ENCODE peak calls at places on chromosomes 13 and 19, in four cellular contexts. G is mesenchymal stem cell, H is neuronal stem cell, A is H1. B is an unnamed sample.

GRCh38 chr13:26719356-26719945 is 41.1 kb downstream of the GPR12 start:
- DNase-seq in G (no peak), H (no peak), A (no peak), B (no peak)

GRCh38 chr19:23263870-23264590 is 13.8 kb upstream of the ZNF724 start:
- DNase-seq in G (no peak), H (no peak), A (no peak), B (no peak)

GRCh38 chr19:4635763-4636135 is 3.6 kb upstream of the TNFAIP8L1 start:
- DNase-seq in G (no peak), H (no peak), A (no peak), B (no peak)

GRCh38 chr13:20901668-20902437 is 693 bp downstream of the XPO4 start:
- DNase-seq in G (peak; percentile 67), H (no peak), A (no peak), B (peak; percentile 41)

GRCh38 chr19:22882797-22883196 is 50.7 kb downstream of the ZNF723 start:
- DNase-seq in G (peak; percentile 4), H (no peak), A (no peak), B (no peak)

GRCh38 chr13:109297628-109298027 is 488.8 kb downstream of the IRS2 start:
- DNase-seq in G (peak; percentile 59), H (no peak), A (no peak), B (no peak)

GRCh38 chr13:39196957-39197644 is 158.8 kb downstream of the NHLRC3 start:
- DNase-seq in G (no peak), H (no peak), A (no peak), B (no peak)

GRCh38 chr13:94703721-94704314 is 8.5 kb downstream of the SOX21 start:
- DNase-seq in G (no peak), H (no peak), A (peak; percentile 57), B (no peak)

GRCh38 chr13:28138756-28139470 is 568 bp downstream of the PAN3 start:
- DNase-seq in G (peak; percentile 97), H (peak; percentile 77), A (peak; percentile 86), B (peak; percentile 81)

GRCh38 chr13:107434347-107434746 is 781.0 kb downstream of the LIG4 start:
- DNase-seq in G (peak; percentile 51), H (no peak), A (no peak), B (no peak)

GRCh38 chr19:35562336-35562735 is 1.1 kb downstream of the ATP4A start:
- DNase-seq in G (no peak), H (no peak), A (no peak), B (no peak)

GRCh38 chr13:46520188-46520587 is 32.8 kb upstream of the LRCH1 start:
- DNase-seq in G (no peak), H (no peak), A (no peak), B (no peak)

GRCh38 chr13:80529734-80530133 is 188.8 kb upstream of the SPRY2 start:
- DNase-seq in G (no peak), H (no peak), A (no peak), B (no peak)

GRCh38 chr19:8367327-8368001 is 3.5 kb downstream of the ANGPTL4 start:
- DNase-seq in G (peak; percentile 99), H (peak; percentile 33), A (peak; percentile 61), B (peak; percentile 86)

GRCh38 chr19:43675269-43675879 is 5.4 kb upstream of the PLAUR start:
- DNase-seq in G (peak; percentile 19), H (no peak), A (no peak), B (no peak)

GRCh38 chr13:23447927-23448326 is 14.4 kb upstream of the SACS start:
- DNase-seq in G (no peak), H (no peak), A (no peak), B (no peak)

GRCh38 chr13:30341815-30342570 is 34.6 kb upstream of the KATNAL1 start:
- DNase-seq in G (peak; percentile 88), H (no peak), A (no peak), B (no peak)

GRCh38 chr13:48775804-48776203 is 122.1 kb downstream of the CYSLTR2 start:
- DNase-seq in G (peak; percentile 95), H (no peak), A (no peak), B (no peak)

GRCh38 chr19:43354305-43354627 is 780 bp downstream of the CD177 start:
- DNase-seq in G (no peak), H (peak; percentile 29), A (peak; percentile 83), B (peak; percentile 77)

GRCh38 chr19:33177417-33177976 is 16.6 kb upstream of the LRP3 start:
- DNase-seq in G (peak; percentile 91), H (no peak), A (peak; percentile 63), B (no peak)

GRCh38 chr13:113151745-113152707 is 6.4 kb upstream of the PROZ start:
- DNase-seq in G (peak; percentile 71), H (no peak), A (peak; percentile 53), B (peak; percentile 28)

GRCh38 chr19:33797821-33798633 is 1.4 kb downstream of the KCTD15 start:
- DNase-seq in G (peak; percentile 65), H (peak; percentile 61), A (peak; percentile 74), B (peak; percentile 77)

GRCh38 chr19:39539165-39539518 is 819 bp downstream of the EID2 start:
- DNase-seq in G (no peak), H (no peak), A (no peak), B (no peak)

GRCh38 chr19:49092686-49093085 is 7.4 kb downstream of the SNRNP70 start:
- DNase-seq in G (no peak), H (no peak), A (no peak), B (no peak)

GRCh38 chr13:97026759-97027555 is 32.7 kb upstream of the OXGR1 start:
- DNase-seq in G (no peak), H (no peak), A (no peak), B (no peak)

DNA sequence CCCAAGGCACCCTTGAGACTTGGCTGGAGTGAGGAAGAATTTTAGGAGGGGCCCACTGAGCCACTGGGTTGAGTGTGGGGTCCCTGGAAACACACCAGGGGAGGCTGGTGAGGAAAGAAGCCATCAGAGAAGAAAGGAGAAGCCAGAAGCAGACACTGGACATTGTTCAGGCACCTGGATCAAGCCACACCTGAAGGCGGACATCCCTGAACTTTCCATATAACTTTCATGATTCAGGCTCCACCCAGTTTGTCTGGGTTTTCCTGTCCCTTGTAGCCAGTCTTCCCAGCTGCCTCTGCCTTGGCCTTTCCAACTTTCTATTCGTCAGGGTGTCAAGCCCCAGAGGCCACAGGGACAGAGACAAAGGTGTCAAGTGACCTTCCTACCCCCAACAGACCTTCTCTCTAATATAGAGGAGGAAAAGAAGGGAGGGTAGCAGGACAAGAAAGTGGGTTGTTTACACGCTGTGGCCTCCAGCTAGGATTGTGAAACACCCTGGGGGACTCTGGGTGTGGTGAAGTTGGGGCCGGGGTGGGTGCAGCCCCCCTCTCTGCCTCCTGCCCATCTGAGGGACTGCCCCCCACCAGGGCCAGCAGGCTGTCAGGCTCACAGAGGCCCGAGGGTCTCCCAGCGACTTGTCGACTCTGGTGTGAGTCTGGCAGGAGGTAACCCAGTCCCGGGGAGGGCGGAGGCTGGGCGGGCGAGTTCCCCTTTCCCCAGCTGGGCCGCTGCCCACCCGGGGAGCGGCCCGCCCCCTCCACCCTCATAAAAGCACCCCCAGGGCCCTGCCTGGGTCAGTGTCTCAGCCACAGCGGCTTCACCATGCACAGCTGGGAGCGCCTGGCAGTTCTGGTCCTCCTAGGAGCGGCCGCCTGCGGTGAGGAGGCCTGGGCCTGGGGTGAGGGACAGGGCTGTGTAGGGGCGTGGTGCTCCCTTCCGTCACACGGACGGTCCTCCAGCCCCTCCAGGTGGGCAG is at the start of gene CFD:
- DNase-seq in G (no peak), H (no peak), A (no peak), B (no peak)
- H3K27ac ChIP-seq in G (no peak within 1 kb of the TSS), H (no peak within 1 kb of the TSS), A (no peak within 1 kb of the TSS), B (no peak within 1 kb of the TSS)

DNA sequence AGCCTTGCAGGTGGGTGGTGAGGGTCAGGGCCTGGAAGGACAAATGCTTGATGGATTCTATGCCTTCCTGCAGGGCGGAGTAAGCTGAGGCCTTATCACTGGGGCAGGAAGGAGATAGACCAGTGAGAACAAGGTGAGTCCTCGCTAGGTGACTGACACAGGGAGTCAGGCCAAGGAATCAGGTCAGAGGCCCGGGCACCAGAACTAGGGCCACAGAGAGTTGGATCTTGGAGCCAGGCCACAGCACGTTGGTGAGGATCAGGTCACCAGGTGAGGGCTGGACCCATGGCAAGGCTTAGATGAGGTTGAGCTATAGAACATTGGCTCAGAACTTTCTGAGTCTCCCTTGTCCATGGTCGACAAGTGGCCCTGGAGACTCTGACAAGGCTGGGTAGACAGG is 328.2 kb downstream of the FOXO1 start:
- DNase-seq in G (no peak), H (no peak), A (peak; percentile 13), B (no peak)
- H2BK12ac ChIP-seq in G (no peak overlapping the region), H (peak overlapping the region; percentile 64), A (no peak overlapping the region), B (no peak overlapping the region)

DNA sequence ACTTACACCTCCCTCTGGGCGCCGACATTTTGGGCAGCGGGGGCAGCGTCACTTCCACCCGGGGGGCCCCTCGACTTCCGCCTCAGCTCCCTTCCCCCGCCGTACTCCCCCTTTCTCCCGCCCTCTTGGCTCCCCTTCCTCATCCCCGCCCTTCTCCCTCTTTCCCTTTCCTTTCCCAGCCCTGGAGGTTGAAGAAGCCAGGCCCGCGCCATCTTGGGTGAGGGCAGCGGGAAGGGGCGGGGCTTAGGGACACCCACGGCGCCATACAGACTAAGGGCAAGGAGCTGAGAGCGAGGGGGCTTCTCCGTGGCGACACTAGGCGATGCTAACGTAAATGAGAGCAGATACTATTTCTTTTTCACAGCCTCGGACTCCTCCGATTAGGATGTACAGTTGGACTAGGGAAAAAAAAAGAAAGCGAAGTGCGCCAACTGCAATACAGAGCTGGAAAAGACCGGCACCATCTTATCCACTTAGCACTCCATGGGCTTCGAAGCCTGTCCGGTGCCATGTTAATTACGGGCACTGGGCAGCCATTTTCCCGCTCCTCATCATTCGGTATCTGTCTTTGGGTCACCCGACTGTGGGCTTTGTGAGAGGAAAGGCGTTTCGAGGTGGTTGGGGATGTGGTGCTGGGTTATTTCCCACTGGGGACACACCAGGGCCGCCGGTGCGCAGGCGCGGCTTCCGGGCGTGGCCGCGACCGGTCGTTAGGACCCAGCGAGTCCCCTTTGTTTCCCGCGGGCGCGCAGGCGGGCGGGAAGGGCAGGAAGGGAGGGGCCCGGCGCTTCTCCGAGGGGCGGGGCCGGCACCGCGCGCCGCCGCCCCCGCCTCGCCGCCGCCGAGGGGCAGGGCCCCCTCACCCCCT is at the start of the genes FIZ1 and ZNF524:
- DNase-seq in G (peak; percentile 99), H (peak; percentile 99), A (peak; percentile 97), B (peak; percentile 98)
- H2BK15ac ChIP-seq in G (peak within 1 kb of the TSS; percentile 99), H (peak within 1 kb of the TSS; percentile 54), A (peak within 1 kb of the TSS; percentile 95), B (no peak within 1 kb of the TSS)

GRCh38 chr19:6374179-6374709 is 1.5 kb downstream of the PSPN start:
- DNase-seq in G (no peak), H (no peak), A (no peak), B (no peak)
- H3K27ac ChIP-seq in G (no peak overlapping the region), H (peak overlapping the region; percentile 54), A (peak overlapping the region; percentile 30), B (no peak overlapping the region)

DNA sequence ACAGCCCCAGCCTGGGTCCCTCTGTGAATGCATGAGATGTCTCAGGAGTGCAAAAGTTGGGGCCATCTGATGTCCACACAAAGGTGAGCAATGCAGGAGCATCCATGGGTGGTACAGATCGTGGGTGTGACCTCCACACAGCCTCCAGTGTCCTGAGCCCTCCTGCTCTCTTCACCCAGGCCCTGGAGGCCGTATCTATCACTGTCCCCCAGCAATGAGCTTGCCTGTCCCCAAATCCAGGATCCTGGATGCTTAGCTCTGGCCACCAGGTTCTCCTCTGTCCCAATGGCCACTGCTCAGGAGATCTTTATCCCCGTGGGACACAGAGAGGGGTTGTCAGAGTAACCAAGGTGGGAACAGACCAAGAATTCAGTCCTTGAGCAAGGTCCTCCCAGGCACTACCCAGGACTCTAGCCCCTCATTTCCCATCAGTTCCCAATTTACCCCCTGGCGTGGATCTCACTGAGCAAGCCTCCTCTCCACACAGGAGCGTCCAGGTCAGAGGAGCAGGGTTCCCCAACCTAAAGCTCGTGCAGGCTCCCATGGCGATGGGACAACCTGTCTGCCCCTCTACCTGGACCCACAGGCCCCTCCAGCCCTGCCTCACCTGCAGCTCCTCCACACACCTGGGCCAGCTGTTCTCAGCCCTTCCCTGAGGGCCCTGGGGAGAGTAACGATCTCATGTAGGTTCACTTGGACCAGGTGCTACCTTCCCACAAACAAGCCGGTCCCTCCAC is 11.3 kb downstream of the CEACAM21 start:
- DNase-seq in G (no peak), H (no peak), A (no peak), B (no peak)
- H2BK12ac ChIP-seq in G (no peak overlapping the region), H (no peak overlapping the region), A (no peak overlapping the region), B (no peak overlapping the region)

B was measured in H9.